ENCODE peak calls at places on chromosomes 12 and 14, in four cellular contexts. U is small intestine, H is osteoblast, K is upper lobe of left lung. G is an unnamed sample.

GRCh38 chr14:104681689-104682074 is 7.7 kb upstream of the INF2 start:
- DNase-seq in U (peak; percentile 85), H (peak; percentile 99), K (peak; percentile 79), G (peak; percentile 71)

GRCh38 chr12:81520064-81520945 is 238.8 kb downstream of the PPFIA2 start:
- DNase-seq in U (peak; percentile 15), H (peak; percentile 11), K (no peak), G (no peak)

GRCh38 chr12:10364839-10365681 is 24.8 kb downstream of the KLRK1 start:
- DNase-seq in U (peak; percentile 94), H (no peak), K (no peak), G (peak; percentile 60)

GRCh38 chr12:3263282-3263681 is 186.1 kb downstream of the TSPAN9 start:
- DNase-seq in U (no peak), H (no peak), K (no peak), G (no peak)

GRCh38 chr12:93039930-93040329 is 110.8 kb upstream of the EEA1 start:
- DNase-seq in U (no peak), H (no peak), K (no peak), G (no peak)

GRCh38 chr14:58746261-58746660 is 108.5 kb downstream of the DACT1 start:
- DNase-seq in U (peak; percentile 37), H (peak; percentile 56), K (no peak), G (no peak)

GRCh38 chr14:38210168-38210567 is 2.5 kb downstream of the SSTR1 start:
- DNase-seq in U (peak; percentile 54), H (no peak), K (peak; percentile 49), G (no peak)

GRCh38 chr12:75553865-75554555 is 42.6 kb upstream of the KRR1 start:
- DNase-seq in U (no peak), H (no peak), K (no peak), G (no peak)

GRCh38 chr14:76456200-76456599 is 80.3 kb downstream of the ESRRB start:
- DNase-seq in U (peak; percentile 44), H (peak; percentile 82), K (no peak), G (no peak)

GRCh38 chr12:30877110-30877875 is 49.3 kb upstream of the TSPAN11 start:
- DNase-seq in U (peak; percentile 6), H (no peak), K (no peak), G (no peak)

GRCh38 chr14:49250109-49250508 is 336.1 kb downstream of the RPS29 start:
- DNase-seq in U (no peak), H (no peak), K (no peak), G (no peak)

GRCh38 chr12:43847427-43847826 is 11.5 kb downstream of the TMEM117 start:
- DNase-seq in U (peak; percentile 48), H (peak; percentile 91), K (no peak), G (no peak)

GRCh38 chr14:20606190-20606901 is 15.2 kb upstream of the RNASE12 start:
- DNase-seq in U (peak; percentile 94), H (peak; percentile 88), K (no peak), G (no peak)

GRCh38 chr12:90281156-90281868 is 572.7 kb upstream of the ATP2B1 start:
- DNase-seq in U (no peak), H (no peak), K (no peak), G (no peak)

GRCh38 chr12:4809449-4810218 is 89.4 kb downstream of the GALNT8 start:
- DNase-seq in U (no peak), H (no peak), K (peak; percentile 84), G (no peak)

GRCh38 chr14:105397350-105397931 is 897 bp upstream of the TEX22 start:
- DNase-seq in U (no peak), H (peak; percentile 83), K (peak; percentile 69), G (no peak)

GRCh38 chr12:12226187-12226586 is 40.7 kb downstream of the LRP6 start:
- DNase-seq in U (no peak), H (no peak), K (no peak), G (no peak)

GRCh38 chr12:108744021-108744897 is 12.9 kb upstream of the CORO1C start:
- DNase-seq in U (no peak), H (no peak), K (no peak), G (no peak)

GRCh38 chr14:58131386-58131785 is 20.6 kb downstream of the ARMH4 start:
- DNase-seq in U (no peak), H (no peak), K (no peak), G (no peak)

GRCh38 chr14:73125746-73126145 is 10.6 kb upstream of the PSEN1 start:
- DNase-seq in U (no peak), H (no peak), K (no peak), G (no peak)

GRCh38 chr14:104309657-104310369 is 171.4 kb downstream of the KIF26A start:
- DNase-seq in U (no peak), H (peak; percentile 46), K (peak; percentile 20), G (no peak)

GRCh38 chr14:34722723-34723545 is 8.5 kb upstream of the CFL2 start:
- DNase-seq in U (peak; percentile 44), H (peak; percentile 92), K (no peak), G (no peak)

GRCh38 chr14:68235011-68235410 is 415.4 kb downstream of the RAD51B start:
- DNase-seq in U (no peak), H (no peak), K (no peak), G (no peak)
- H3K27ac ChIP-seq in U (no peak overlapping the region), H (no peak overlapping the region), K (no peak overlapping the region), G (no peak overlapping the region)

DNA sequence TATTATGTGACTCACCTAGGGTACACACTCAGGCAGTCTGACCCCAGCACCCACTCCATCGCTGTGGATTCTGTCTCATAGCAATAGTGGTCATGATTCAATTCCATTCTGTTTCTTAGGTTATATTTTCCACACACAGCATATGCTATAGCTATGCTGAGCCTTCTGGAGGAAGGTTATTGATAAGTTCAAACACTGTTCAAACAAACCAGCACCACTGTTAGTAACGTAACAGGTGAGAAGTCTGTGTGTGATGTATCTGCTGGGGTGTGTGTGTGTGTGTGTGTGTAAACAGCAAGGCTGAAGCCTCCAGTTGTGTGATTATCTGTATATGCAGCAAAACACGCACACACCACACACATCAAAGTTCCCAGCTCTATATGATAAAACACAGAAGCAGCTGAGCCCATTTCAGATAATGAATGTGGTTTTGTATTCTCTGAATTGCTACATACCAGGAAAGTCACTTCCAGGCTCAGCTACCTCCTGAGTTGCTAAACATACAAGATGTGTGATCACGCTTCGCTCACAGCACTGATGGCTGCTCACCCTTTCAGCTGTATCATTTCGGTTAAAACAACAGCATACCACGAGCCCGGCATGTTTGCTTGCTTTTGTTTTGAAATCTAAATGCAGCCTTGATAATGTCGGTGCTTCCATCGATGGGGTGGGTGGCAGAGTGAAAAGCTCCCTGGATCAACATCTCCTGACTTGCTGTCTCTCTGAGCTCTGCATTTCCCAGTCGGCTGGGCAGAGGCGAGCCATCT is 6.8 kb upstream of the SYNE3 start:
- DNase-seq in U (peak; percentile 27), H (no peak), K (no peak), G (no peak)
- H3K4me1 ChIP-seq in U (peaks cover 13% of the 10 kb centered on the region), H (peaks cover 69% of the 10 kb centered on the region), K (peaks cover 79% of the 10 kb centered on the region), G (no peaks in the 10 kb centered on the region)

GRCh38 chr12:104653730-104654328 is 197.1 kb downstream of the CHST11 start:
- DNase-seq in U (peak; percentile 17), H (no peak), K (no peak), G (no peak)

GRCh38 chr12:104649913-104650312 is 193.2 kb downstream of the CHST11 start:
- DNase-seq in U (no peak), H (no peak), K (no peak), G (no peak)

GRCh38 chr12:104650541-104650940 is 193.8 kb downstream of the CHST11 start:
- DNase-seq in U (peak; percentile 43), H (no peak), K (no peak), G (no peak)

GRCh38 chr12:104652910-104653309 is 196.2 kb downstream of the CHST11 start:
- DNase-seq in U (no peak), H (no peak), K (no peak), G (no peak)

GRCh38 chr12:104651812-104652211 is 195.1 kb downstream of the CHST11 start:
- DNase-seq in U (no peak), H (no peak), K (no peak), G (no peak)
- H3K4me3 ChIP-seq in U (no peak overlapping the region), H (no peak overlapping the region), K (no peak overlapping the region), G (no peak overlapping the region)

GRCh38 chr14:96574633-96575191 is 72.5 kb downstream of the PAPOLA start:
- DNase-seq in U (no peak), H (peak; percentile 90), K (no peak), G (no peak)
- H3K27ac ChIP-seq in U (no peak overlapping the region), H (no peak overlapping the region), K (no peak overlapping the region), G (no peak overlapping the region)

DNA sequence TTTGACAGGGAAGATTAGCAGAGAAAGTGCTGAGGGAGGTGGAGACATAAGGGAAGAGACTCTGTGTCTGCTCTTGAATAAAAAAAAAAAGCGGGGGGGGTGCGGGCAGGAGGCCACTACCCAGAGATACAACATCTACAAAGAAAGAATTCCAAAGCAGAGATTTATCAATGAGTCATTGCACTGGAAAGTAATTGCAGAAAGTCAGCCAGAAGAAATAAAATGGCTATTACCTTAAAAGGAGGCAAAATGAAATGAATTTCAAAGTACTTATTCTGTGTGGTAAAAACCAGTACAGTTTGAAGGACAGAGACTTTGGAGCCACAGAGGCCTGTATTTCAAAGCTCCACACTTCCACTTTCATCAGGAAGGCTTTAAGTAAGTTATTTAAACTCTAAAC is 267.1 kb upstream of the PRKD1 start:
- DNase-seq in U (no peak), H (no peak), K (no peak), G (no peak)
- H3K4me1 ChIP-seq in U (no peaks in the 10 kb centered on the region), H (peaks cover 54% of the 10 kb centered on the region), K (no peaks in the 10 kb centered on the region), G (no peaks in the 10 kb centered on the region)

DNA sequence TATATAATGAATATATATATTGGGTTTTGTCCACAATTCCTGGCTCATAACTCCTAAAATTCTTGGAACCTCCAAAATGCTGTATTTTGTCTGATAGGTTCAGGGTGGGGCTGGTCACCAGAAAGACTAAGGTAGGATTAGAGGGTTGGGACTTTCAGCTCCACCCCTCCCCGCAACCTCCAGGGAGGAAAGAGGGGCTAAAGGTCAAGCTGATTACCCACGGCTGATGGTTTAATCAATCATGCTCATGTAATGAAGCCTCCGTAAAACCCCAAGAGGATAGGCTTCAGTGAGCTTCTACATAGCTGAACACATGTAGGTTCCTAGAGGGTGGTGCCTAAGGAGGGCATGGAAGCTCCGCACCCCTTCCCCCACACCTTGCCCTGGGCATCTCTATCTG is 60.0 kb downstream of the DGLUCY start:
- DNase-seq in U (peak; percentile 86), H (no peak), K (no peak), G (no peak)
- H3K4me3 ChIP-seq in U (no peak overlapping the region), H (no peak overlapping the region), K (no peak overlapping the region), G (no peak overlapping the region)

GRCh38 chr12:53618340-53618739 is 7.8 kb downstream of the ATF7 start:
- DNase-seq in U (no peak), H (no peak), K (no peak), G (no peak)
- H3K27ac ChIP-seq in U (no peak overlapping the region), H (peak overlapping the region; percentile 26), K (peak overlapping the region; percentile 39), G (no peak overlapping the region)

GRCh38 chr14:92653162-92653651 is 95.2 kb downstream of the LGMN start:
- DNase-seq in U (no peak), H (no peak), K (no peak), G (no peak)
- H3K4me1 ChIP-seq in U (no peaks in the 10 kb centered on the region), H (peaks cover 23% of the 10 kb centered on the region), K (peaks cover 51% of the 10 kb centered on the region), G (no peaks in the 10 kb centered on the region)

GRCh38 chr12:51531982-51532497 is 59.0 kb upstream of the SCN8A start:
- DNase-seq in U (peak; percentile 83), H (peak; percentile 80), K (no peak), G (peak; percentile 50)

GRCh38 chr12:51529586-51529985 is 61.4 kb upstream of the SCN8A start:
- DNase-seq in U (peak; percentile 64), H (no peak), K (no peak), G (no peak)

GRCh38 chr12:51533799-51534198 is 57.2 kb upstream of the SCN8A start:
- DNase-seq in U (no peak), H (no peak), K (no peak), G (no peak)

GRCh38 chr12:51530208-51530607 is 60.8 kb upstream of the SCN8A start:
- DNase-seq in U (no peak), H (no peak), K (no peak), G (no peak)

GRCh38 chr12:51531284-51531981 is 59.6 kb upstream of the SCN8A start:
- DNase-seq in U (no peak), H (no peak), K (no peak), G (no peak)
- H3K4me3 ChIP-seq in U (no peak overlapping the region), H (no peak overlapping the region), K (no peak overlapping the region), G (no peak overlapping the region)